ENCODE peak calls at places on chromosomes 13 and 19, in four cellular contexts. U, I, K and X are unnamed samples.

GRCh38 chr19:41111296-41111695 is 2.9 kb upstream of the CYP2F1 start:
- DNase-seq in U (no peak), I (no peak), K (no peak), X (no peak)

GRCh38 chr13:60837806-60838205 is 440.8 kb downstream of the TDRD3 start:
- DNase-seq in I (no peak), K (no peak), U (no peak), X (no peak)

GRCh38 chr19:49338023-49338677 is 2.9 kb downstream of the CD37 start:
- DNase-seq in K (no peak), U (no peak), I (no peak), X (no peak)

GRCh38 chr13:107669356-107669755 is 546.0 kb downstream of the LIG4 start:
- DNase-seq in U (peak; percentile 49), K (no peak), I (no peak), X (no peak)

GRCh38 chr19:54391589-54392061 is 23.6 kb upstream of the TTYH1 start:
- DNase-seq in I (no peak), K (no peak), U (no peak), X (no peak)

GRCh38 chr19:21314676-21315075 is 14.5 kb downstream of the ZNF708 start:
- DNase-seq in K (no peak), U (peak; percentile 44), I (peak; percentile 74), X (no peak)

GRCh38 chr19:2302319-2303208 is 5.4 kb downstream of the LINGO3 start:
- DNase-seq in K (no peak), I (peak; percentile 52), U (peak; percentile 66), X (no peak)

GRCh38 chr13:113802090-113802531 is 43.1 kb downstream of the TMEM255B start:
- DNase-seq in I (peak; percentile 83), U (peak; percentile 76), K (peak; percentile 39), X (no peak)

GRCh38 chr13:97359181-97360057 is 74.5 kb upstream of the RAP2A start:
- DNase-seq in U (peak; percentile 85), I (peak; percentile 87), K (peak; percentile 12), X (no peak)

GRCh38 chr13:97215325-97215724 is 6.8 kb upstream of the MBNL2 start:
- DNase-seq in I (no peak), U (no peak), K (no peak), X (no peak)

GRCh38 chr19:43634516-43634876 is 5.2 kb downstream of the CADM4 start:
- DNase-seq in I (no peak), K (no peak), U (no peak), X (no peak)

GRCh38 chr13:37418490-37418889 is 180.1 kb downstream of the POSTN start:
- DNase-seq in U (peak; percentile 49), K (no peak), I (peak; percentile 10), X (no peak)

GRCh38 chr13:106532111-106532929 is 3.1 kb downstream of the EFNB2 start:
- DNase-seq in K (no peak), U (peak; percentile 28), I (peak; percentile 49), X (no peak)

GRCh38 chr19:52170304-52170703 is 1.1 kb downstream of the ZNF836 start:
- DNase-seq in I (no peak), U (no peak), K (no peak), X (no peak)

GRCh38 chr13:37141011-37141410 is 35.5 kb upstream of the CSNK1A1L start:
- DNase-seq in K (no peak), I (no peak), U (peak; percentile 86), X (no peak)

GRCh38 chr19:39142655-39143054 is 17.1 kb downstream of the PAK4 start:
- DNase-seq in K (no peak), U (no peak), I (no peak), X (no peak)

GRCh38 chr13:102394158-102395053 is 7.4 kb downstream of the FGF14 start:
- DNase-seq in K (peak; percentile 61), I (peak; percentile 92), U (peak; percentile 88), X (peak; percentile 94)

GRCh38 chr13:73938375-73939070 is 195.7 kb downstream of the KLF12 start:
- DNase-seq in K (peak; percentile 61), U (peak; percentile 90), I (peak; percentile 77), X (no peak)

GRCh38 chr13:28413999-28414398 is 80.9 kb downstream of the FLT1 start:
- DNase-seq in I (no peak), U (no peak), K (no peak), X (no peak)

GRCh38 chr19:41821003-41821735 is 23.3 kb downstream of the LYPD4 start:
- DNase-seq in I (peak; percentile 40), K (no peak), U (peak; percentile 29), X (no peak)

GRCh38 chr19:35718345-35719041 is 690 bp downstream of the KMT2B start:
- DNase-seq in K (no peak), I (peak; percentile 24), U (no peak), X (no peak)

GRCh38 chr19:55647732-55648656 is at the start of gene CCDC106:
- DNase-seq in K (no peak), U (peak; percentile 56), I (peak; percentile 86), X (no peak)

GRCh38 chr19:53915000-53915399 is 5.9 kb downstream of the CACNG7 start:
- DNase-seq in K (no peak), I (no peak), U (no peak), X (no peak)

GRCh38 chr13:87820221-87820620 is 149.1 kb downstream of the SLITRK5 start:
- DNase-seq in K (no peak), I (peak; percentile 31), U (peak; percentile 10), X (no peak)

GRCh38 chr19:28468701-28469459 is 744.1 kb downstream of the UQCRFS1 start:
- DNase-seq in U (peak; percentile 57), K (peak; percentile 21), I (peak; percentile 40), X (no peak)
- TF ChIP-seq CTCF in U (no peak), K (no peak), I (no peak), X (no peak)

GRCh38 chr19:13905634-13906524 is at the start of the genes BRME1 and CC2D1A:
- DNase-seq in I (peak; percentile 87), U (peak; percentile 74), K (peak; percentile 52), X (peak; percentile 95)
- TF ChIP-seq CTCF in I (no peak), U (no peak), K (no peak), X (no peak)

DNA sequence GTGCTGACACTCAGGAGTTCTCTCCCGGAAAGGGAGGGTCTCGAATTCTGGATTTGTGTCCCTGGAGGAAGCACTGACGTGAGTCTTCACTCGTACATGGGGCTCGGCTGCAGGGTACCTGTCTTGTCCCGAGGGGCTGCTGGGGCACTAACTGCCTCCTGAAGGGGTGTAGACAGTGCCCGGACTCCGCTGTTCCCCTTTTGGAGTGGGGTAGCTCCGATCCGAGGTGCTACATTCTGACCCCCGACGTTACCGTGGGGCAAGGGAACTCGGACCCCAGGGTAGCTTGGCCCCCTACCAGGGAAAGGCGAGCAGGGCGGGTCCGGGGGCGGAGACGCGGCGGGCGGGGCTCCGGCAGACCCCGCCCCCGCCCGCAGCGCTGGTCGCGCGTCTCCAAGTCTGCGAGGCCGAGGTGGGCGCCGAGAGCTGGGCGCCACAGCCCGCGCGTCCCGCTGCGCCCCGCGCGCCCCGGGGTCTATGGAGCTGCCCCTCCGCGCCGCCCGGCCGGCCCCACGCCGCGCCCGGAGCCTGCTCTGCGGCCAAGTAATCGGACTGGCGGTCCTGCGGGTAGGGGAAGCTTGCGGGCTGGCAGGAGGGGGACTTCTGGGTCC is at the start of gene NPAS1:
- DNase-seq in U (no peak), I (no peak), K (no peak), X (no peak)
- TF ChIP-seq CTCF in U (no peak), I (no peak), K (no peak), X (no peak)

GRCh38 chr13:72651196-72651595 is 76.2 kb downstream of the MZT1 start:
- DNase-seq in I (no peak), K (no peak), U (peak; percentile 0), X (no peak)
- TF ChIP-seq CTCF in I (no peak), K (peak; percentile 31), U (no peak), X (peak; percentile 22)

DNA sequence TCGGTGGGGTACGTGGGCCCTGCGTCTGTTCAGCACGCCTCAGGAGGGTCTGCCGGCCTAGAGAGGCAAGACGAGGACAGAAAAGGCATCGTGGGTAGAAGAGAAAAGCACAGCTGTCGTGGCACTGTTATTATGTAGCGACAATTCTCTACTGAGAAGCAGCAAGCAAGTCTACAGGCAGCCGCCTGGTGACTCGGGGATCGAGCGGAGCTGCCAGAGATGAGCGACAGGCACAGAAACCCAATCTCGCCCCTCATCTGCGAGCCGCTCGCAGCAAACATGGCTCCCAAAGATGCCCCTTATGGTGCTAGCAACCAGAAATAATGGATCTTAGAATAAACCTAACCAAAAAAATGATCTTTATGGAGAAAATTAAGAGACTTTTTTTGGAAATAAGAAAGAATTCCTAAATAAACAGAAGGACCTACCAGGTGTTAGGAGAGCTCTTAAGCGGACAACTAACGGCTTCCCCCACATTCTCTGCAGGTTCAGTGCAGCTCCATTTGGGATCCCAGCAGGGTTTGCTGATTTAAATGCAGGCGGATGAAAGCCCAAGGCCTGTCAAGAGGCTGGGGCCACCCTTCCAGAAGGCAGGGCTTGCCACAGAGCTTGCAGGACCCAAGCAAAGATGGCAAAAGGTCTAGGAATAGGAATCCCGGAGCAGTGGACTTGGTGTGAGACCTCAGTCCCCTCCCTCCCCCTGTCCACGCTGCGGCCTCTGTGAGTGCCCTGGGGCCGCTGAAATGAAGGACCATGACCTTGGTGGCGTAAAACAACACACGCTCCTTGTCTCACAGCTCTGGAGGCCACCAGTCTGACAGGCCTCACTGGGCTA is 152.6 kb downstream of the KDM4B start:
- DNase-seq in I (no peak), U (no peak), K (no peak), X (no peak)
- TF ChIP-seq CTCF in I (no peak), U (no peak), K (no peak), X (no peak)

GRCh38 chr19:47280183-47280797 is 5.6 kb downstream of the INAFM1 start:
- DNase-seq in K (no peak), U (peak; percentile 35), I (peak; percentile 25), X (no peak)
- TF ChIP-seq CTCF in K (peak; percentile 43), U (peak; percentile 54), I (peak; percentile 54), X (peak; percentile 50)

DNA sequence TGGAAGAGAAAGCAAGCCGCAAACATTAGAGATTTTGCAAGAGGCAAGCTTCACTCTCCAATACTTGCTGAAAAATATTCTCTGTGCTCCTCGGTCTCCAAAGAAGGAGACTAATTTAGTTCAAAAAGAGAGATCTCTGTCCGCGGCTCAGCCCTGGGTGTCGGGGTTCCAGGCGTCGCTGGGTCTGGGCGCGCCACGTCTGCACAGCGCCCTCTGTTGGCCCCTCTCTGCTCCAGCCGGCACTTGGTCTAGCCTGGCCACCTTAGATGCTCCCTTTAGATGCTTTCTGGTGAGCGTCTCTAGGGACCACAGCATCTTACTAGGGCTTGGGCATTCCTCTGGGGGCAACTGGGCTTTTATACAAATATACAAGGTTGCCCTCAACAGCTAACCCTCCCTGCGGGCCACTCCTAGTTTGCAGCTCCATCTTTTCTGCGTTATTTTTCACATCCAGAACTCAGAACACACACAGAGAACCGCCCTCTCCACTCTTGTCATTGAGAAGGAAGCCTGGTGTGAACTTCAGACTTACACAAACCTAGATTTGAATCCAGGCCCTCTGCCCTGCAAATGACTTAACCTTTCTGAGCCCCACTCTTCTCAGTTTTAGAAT is 78.3 kb downstream of the CYSLTR2 start:
- DNase-seq in U (peak; percentile 49), K (no peak), I (peak; percentile 52), X (no peak)
- TF ChIP-seq CTCF in U (peak; percentile 57), K (peak; percentile 70), I (peak; percentile 70), X (peak; percentile 55)

GRCh38 chr13:81171065-81171647 is 830.2 kb upstream of the SPRY2 start:
- DNase-seq in I (peak; percentile 32), K (no peak), U (peak; percentile 15), X (no peak)
- TF ChIP-seq CTCF in I (peak; percentile 49), K (peak; percentile 44), U (peak; percentile 57), X (peak; percentile 71)